ENCODE peak calls at places on chromosome 18, in five cellular contexts. J is HCT116, S is K562, U is GM12878, T is SK-N-SH. C is an unnamed sample.

GRCh38 chr18:22108674-22109073 is 60.7 kb upstream of the GATA6 start:
- DNase-seq in J (peak; percentile 7), S (no peak), U (no peak), T (no peak), C (no peak)

GRCh38 chr18:24089059-24089458 is 49.8 kb upstream of the CABYR start:
- DNase-seq in U (no peak), T (peak; percentile 39), S (no peak), J (no peak), C (no peak)

GRCh38 chr18:77080283-77080682 is 52.3 kb downstream of the MBP start:
- DNase-seq in T (no peak), J (no peak), U (peak; percentile 62), S (no peak), C (no peak)

GRCh38 chr18:9741821-9742541 is 33.9 kb downstream of the RAB31 start:
- DNase-seq in T (no peak), J (no peak), S (no peak), U (no peak), C (no peak)

GRCh38 chr18:36828157-36828629 is 609 bp downstream of the TPGS2 start:
- DNase-seq in S (no peak), U (no peak), T (no peak), J (peak; percentile 6), C (no peak)

GRCh38 chr18:30280861-30281470 is 761.6 kb downstream of the DSC3 start:
- DNase-seq in S (peak; percentile 4), J (peak; percentile 34), T (peak; percentile 1), U (no peak), C (no peak)

GRCh38 chr18:57439617-57439975 is 4.4 kb downstream of the ONECUT2 start:
- DNase-seq in S (no peak), J (no peak), T (no peak), U (no peak), C (no peak)

GRCh38 chr18:80154293-80154692 is 45.2 kb downstream of the ADNP2 start:
- DNase-seq in S (peak; percentile 37), U (peak; percentile 23), T (no peak), J (no peak), C (peak; percentile 52)

DNA sequence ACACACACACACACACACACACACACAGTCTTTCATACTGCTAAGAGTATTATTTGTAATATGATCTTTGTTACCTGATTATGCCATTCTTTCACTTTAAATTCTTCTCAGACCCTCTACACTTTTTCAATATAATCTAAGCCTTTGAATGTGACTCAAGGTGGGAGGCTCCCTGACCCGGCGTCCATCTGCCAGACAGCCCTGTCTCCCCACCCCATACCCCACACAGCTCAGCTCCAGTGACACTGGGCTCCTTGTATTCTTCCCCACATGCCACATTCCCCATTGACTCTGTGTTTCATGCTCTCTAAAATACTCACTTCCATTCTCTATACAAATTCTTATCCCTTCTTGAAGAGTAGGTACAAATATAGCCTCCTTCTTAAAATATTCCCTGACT is 442.2 kb downstream of the TGIF1 start:
- DNase-seq in S (no peak), U (no peak), J (no peak), T (no peak), C (no peak)
- TF ChIP-seq JUND in S (no peak), U (no peak), J (no peak), T (no peak), C (no peak)

GRCh38 chr18:47898696-47899095 is 31.8 kb downstream of the SMAD2 start:
- DNase-seq in J (no peak), T (no peak), S (no peak), U (no peak), C (peak; percentile 37)

GRCh38 chr18:47903809-47904208 is 26.6 kb downstream of the SMAD2 start:
- DNase-seq in J (no peak), S (no peak), T (no peak), U (no peak), C (no peak)

GRCh38 chr18:47899107-47899840 is 31.2 kb downstream of the SMAD2 start:
- DNase-seq in U (no peak), S (no peak), T (no peak), J (no peak), C (no peak)

GRCh38 chr18:47898055-47898454 is 32.4 kb downstream of the SMAD2 start:
- DNase-seq in S (no peak), J (no peak), U (no peak), T (no peak), C (no peak)

DNA sequence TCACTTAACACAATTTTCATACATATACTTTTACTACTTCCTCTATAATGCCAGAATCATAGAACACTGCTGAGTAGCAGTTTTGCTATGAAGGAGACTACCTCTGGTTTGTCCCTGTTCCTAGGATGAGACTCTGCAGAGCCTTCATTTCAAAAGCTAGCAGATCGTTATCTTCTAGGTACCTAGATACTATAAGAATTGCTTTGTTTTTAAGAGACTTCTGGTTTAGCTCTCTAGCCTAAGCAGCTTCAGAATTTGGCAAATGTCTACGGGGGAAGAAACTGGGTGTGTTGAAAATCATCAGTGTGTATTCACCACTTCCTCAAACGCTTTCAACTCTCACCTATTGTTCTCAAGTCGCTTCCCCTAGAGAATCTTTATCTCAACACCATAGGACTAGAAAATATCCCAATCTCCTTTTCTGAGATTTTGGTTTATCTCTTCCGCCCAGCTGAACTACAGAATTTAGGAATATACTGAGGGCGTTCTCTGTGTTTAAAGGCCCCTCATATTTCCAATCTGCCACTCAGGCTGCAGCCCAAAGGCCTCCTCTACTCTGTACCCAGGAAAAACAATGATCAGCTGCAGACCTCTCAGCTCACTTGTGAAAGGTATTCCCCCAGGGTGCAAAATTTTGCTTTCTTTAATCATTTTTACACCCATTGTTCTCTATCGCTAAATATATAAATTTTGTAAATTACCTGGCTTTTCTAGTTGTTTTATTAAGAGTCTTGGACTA is 28.7 kb downstream of the SMAD2 start:
- DNase-seq in J (no peak), T (no peak), S (no peak), U (peak; percentile 61), C (no peak)
- TF ChIP-seq JUND in J (no peak), T (no peak), S (no peak), U (no peak), C (no peak)

DNA sequence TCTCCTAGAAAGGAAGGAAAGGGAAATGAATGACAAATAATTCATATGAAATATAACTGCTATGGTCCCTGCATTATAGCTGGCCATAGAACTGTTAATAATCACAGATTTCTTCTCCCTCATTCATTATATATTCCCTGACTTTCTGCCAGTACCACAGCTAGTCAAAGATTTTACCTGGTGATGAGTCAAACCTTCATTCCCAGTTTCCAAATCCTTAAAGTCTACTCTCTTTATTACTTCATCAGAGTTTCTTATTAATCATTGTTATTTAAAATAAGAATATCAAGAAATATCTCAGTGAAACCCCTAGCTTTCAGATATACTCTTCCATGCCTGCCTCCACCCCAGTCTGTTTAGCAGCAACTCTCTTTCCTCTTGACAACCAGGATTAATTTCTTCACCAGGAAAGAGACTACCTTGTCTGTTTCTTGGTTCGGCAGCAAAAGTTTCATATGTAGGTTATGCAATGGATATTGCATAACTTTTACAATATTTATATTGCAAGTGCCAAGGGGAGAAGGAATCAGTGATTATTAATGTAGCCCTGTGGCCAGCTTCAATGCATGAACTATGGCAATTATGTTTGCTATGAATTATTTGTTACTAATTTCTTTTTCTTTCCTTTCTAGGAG is 533.8 kb downstream of the FBXO15 start:
- DNase-seq in J (no peak), T (no peak), U (no peak), S (no peak), C (no peak)
- TF ChIP-seq JUND in J (no peak), T (no peak), U (no peak), S (no peak), C (no peak)

GRCh38 chr18:64929026-64929425 is 780.1 kb upstream of the LINC00305 start:
- DNase-seq in J (no peak), T (no peak), U (no peak), S (no peak), C (no peak)
- TF ChIP-seq JUND in J (no peak), T (no peak), U (no peak), S (no peak), C (no peak)

C was measured in T47D.